ENCODE peak calls at places on chromosomes 13 and 19, in five cellular contexts. J, I, F, T and H are unnamed samples.

GRCh38 chr13:20610006-20610405 is 43.0 kb downstream of the IFT88 start:
- DNase-seq in F (no peak), T (no peak), I (no peak), J (peak; percentile 48), H (no peak)

GRCh38 chr13:64278493-64278892 is 2862.8 kb upstream of the PCDH20 start:
- DNase-seq in I (peak; percentile 7), J (peak; percentile 78), F (no peak), T (no peak), H (peak; percentile 22)

GRCh38 chr13:102127153-102127552 is 274.7 kb downstream of the FGF14 start:
- DNase-seq in F (no peak), T (no peak), I (no peak), J (no peak), H (no peak)

GRCh38 chr13:29361716-29362115 is 233.8 kb downstream of the SLC7A1 start:
- DNase-seq in J (no peak), T (no peak), F (no peak), I (peak; percentile 70), H (no peak)

GRCh38 chr13:109144693-109145437 is 515.5 kb downstream of the MYO16 start:
- DNase-seq in I (no peak), T (no peak), J (no peak), F (no peak), H (peak; percentile 19)

GRCh38 chr13:28411859-28412353 is 83.0 kb downstream of the FLT1 start:
- DNase-seq in I (no peak), T (no peak), J (peak; percentile 31), F (no peak), H (peak; percentile 65)

GRCh38 chr13:74661851-74662250 is 527.6 kb upstream of the KLF12 start:
- DNase-seq in I (no peak), J (no peak), F (no peak), T (no peak), H (no peak)

GRCh38 chr19:36103040-36103626 is 7.8 kb upstream of the OVOL3 start:
- DNase-seq in F (no peak), T (no peak), I (no peak), J (no peak), H (no peak)

GRCh38 chr19:4140237-4140711 is 13.2 kb upstream of the CREB3L3 start:
- DNase-seq in F (peak; percentile 56), T (peak; percentile 72), I (peak; percentile 72), J (peak; percentile 72), H (peak; percentile 79)

GRCh38 chr13:40445557-40445990 is 220.9 kb downstream of the FOXO1 start:
- DNase-seq in I (peak; percentile 96), T (no peak), J (no peak), F (no peak), H (no peak)

GRCh38 chr13:95418946-95419345 is 117.7 kb upstream of the ABCC4 start:
- DNase-seq in F (no peak), I (no peak), T (no peak), J (no peak), H (no peak)

GRCh38 chr19:2578391-2578826 is 102.5 kb downstream of the GADD45B start:
- DNase-seq in J (peak; percentile 49), I (peak; percentile 88), F (no peak), T (peak; percentile 66), H (peak; percentile 67)

GRCh38 chr13:53069800-53070199 is 41.2 kb downstream of the OLFM4 start:
- DNase-seq in T (no peak), F (no peak), J (no peak), I (no peak), H (no peak)

GRCh38 chr13:76845865-76846264 is 40.3 kb downstream of the KCTD12 start:
- DNase-seq in T (no peak), F (no peak), I (no peak), J (no peak), H (no peak)

GRCh38 chr19:14265285-14266036 is 59.5 kb upstream of the ADGRL1 start:
- DNase-seq in T (peak; percentile 75), I (no peak), J (no peak), F (no peak), H (no peak)

GRCh38 chr19:31126236-31126635 is 223.0 kb downstream of the TSHZ3 start:
- DNase-seq in T (no peak), F (no peak), J (no peak), I (no peak), H (peak; percentile 43)

GRCh38 chr19:47210180-47210490 is 20.9 kb downstream of the BBC3 start:
- DNase-seq in I (peak; percentile 33), T (no peak), F (no peak), J (no peak), H (no peak)
- H2AFZ ChIP-seq in I (no peak overlapping the region), T (no peak overlapping the region), F (no peak overlapping the region), J (no peak overlapping the region), H (no peak overlapping the region)

GRCh38 chr13:41654800-41655199 is 197.4 kb downstream of the RGCC start:
- DNase-seq in J (no peak), T (no peak), F (no peak), I (no peak), H (no peak)
- H2AK5ac ChIP-seq in J (peak overlapping the region; percentile 56), T (no peak overlapping the region), F (no peak overlapping the region), I (no peak overlapping the region), H (no peak overlapping the region)

GRCh38 chr13:79516590-79516989 is 35.6 kb downstream of the NDFIP2 start:
- DNase-seq in F (no peak), T (no peak), I (no peak), J (no peak), H (no peak)
- H3K36me3 ChIP-seq in F (peaks cover 6% of the 10 kb centered on the region), T (peaks cover 5% of the 10 kb centered on the region), I (peaks cover 2% of the 10 kb centered on the region), J (no peaks in the 10 kb centered on the region), H (peaks cover 6% of the 10 kb centered on the region)

GRCh38 chr19:45590300-45591003 is 5.8 kb upstream of the OPA3 start:
- DNase-seq in F (no peak), T (no peak), J (no peak), I (no peak), H (no peak)
- H2AFZ ChIP-seq in F (peak overlapping the region; percentile 77), T (peak overlapping the region; percentile 31), J (peak overlapping the region; percentile 81), I (no peak overlapping the region), H (no peak overlapping the region)

GRCh38 chr19:8307965-8308866 is at the start of gene CD320:
- DNase-seq in J (peak; percentile 87), F (peak; percentile 88), I (peak; percentile 95), T (peak; percentile 92), H (peak; percentile 92)
- H2AK5ac ChIP-seq in J (peak within 1 kb of the TSS; percentile 81), F (peak within 1 kb of the TSS; percentile 48), I (no peak within 1 kb of the TSS), T (peak within 1 kb of the TSS; percentile 87), H (no peak within 1 kb of the TSS)